ENCODE peak calls at places on chromosomes 7 and 10, in six cellular contexts. One of them, this sample, is unnamed.
A peak's percentile ranks its signal among the peaks of the same experiment; 100 is the strongest.

GRCh38 chr7:15603124-15603523 is 41.3 kb upstream of the AGMO start:
- DNase-seq in IMR-90: no peak
- DNase-seq in H9: no peak
- DNase-seq in neuronal stem cell: no peak
- DNase-seq in mesenchymal stem cell: no peak
- DNase-seq in H1: no peak
- DNase-seq in this sample: no peak

GRCh38 chr7:913736-914520 is 37.6 kb downstream of the GET4 start:
- DNase-seq in IMR-90: no peak
- DNase-seq in H9: no peak
- DNase-seq in neuronal stem cell: no peak
- DNase-seq in mesenchymal stem cell: no peak
- DNase-seq in H1: no peak
- DNase-seq in this sample: peak; percentile 61

GRCh38 chr7:139777304-139777890 is 401 bp downstream of the HIPK2 start:
- DNase-seq in IMR-90: no peak
- DNase-seq in H9: no peak
- DNase-seq in neuronal stem cell: peak; percentile 39
- DNase-seq in mesenchymal stem cell: no peak
- DNase-seq in H1: no peak
- DNase-seq in this sample: peak; percentile 19

GRCh38 chr10:69223028-69223342 is 2.9 kb downstream of the HKDC1 start:
- DNase-seq in IMR-90: no peak
- DNase-seq in H9: no peak
- DNase-seq in neuronal stem cell: no peak
- DNase-seq in mesenchymal stem cell: no peak
- DNase-seq in H1: no peak
- DNase-seq in this sample: no peak

GRCh38 chr10:14648042-14648765 is 126.5 kb downstream of the FAM107B start:
- DNase-seq in IMR-90: peak; percentile 65
- DNase-seq in H9: peak; percentile 41
- DNase-seq in neuronal stem cell: peak; percentile 82
- DNase-seq in mesenchymal stem cell: peak; percentile 99
- DNase-seq in H1: no peak
- DNase-seq in this sample: peak; percentile 85

GRCh38 chr10:73910401-73910763 is 550 bp upstream of the PLAU start:
- DNase-seq in IMR-90: peak; percentile 43
- DNase-seq in H9: no peak
- DNase-seq in neuronal stem cell: no peak
- DNase-seq in mesenchymal stem cell: peak; percentile 82
- DNase-seq in H1: no peak
- DNase-seq in this sample: no peak

GRCh38 chr10:31051703-31052102 is 20.0 kb upstream of the ZNF438 start:
- DNase-seq in IMR-90: peak; percentile 15
- DNase-seq in H9: no peak
- DNase-seq in neuronal stem cell: no peak
- DNase-seq in mesenchymal stem cell: no peak
- DNase-seq in H1: no peak
- DNase-seq in this sample: peak; percentile 49

GRCh38 chr7:50727072-50727471 is 55.6 kb downstream of the GRB10 start:
- DNase-seq in IMR-90: peak; percentile 19
- DNase-seq in H9: peak; percentile 55
- DNase-seq in neuronal stem cell: no peak
- DNase-seq in mesenchymal stem cell: no peak
- DNase-seq in H1: no peak
- DNase-seq in this sample: no peak

GRCh38 chr7:25294624-25295023 is 66.3 kb upstream of the NPVF start:
- DNase-seq in IMR-90: no peak
- DNase-seq in H9: no peak
- DNase-seq in neuronal stem cell: no peak
- DNase-seq in mesenchymal stem cell: no peak
- DNase-seq in H1: no peak
- DNase-seq in this sample: no peak

GRCh38 chr10:103737735-103738367 is 117.5 kb downstream of the SH3PXD2A start:
- DNase-seq in IMR-90: no peak
- DNase-seq in H9: no peak
- DNase-seq in neuronal stem cell: no peak
- DNase-seq in mesenchymal stem cell: peak; percentile 76
- DNase-seq in H1: no peak
- DNase-seq in this sample: no peak

GRCh38 chr10:100713049-100713858 is 32.1 kb upstream of the PAX2 start:
- DNase-seq in IMR-90: no peak
- DNase-seq in H9: no peak
- DNase-seq in neuronal stem cell: no peak
- DNase-seq in mesenchymal stem cell: no peak
- DNase-seq in H1: peak; percentile 52
- DNase-seq in this sample: no peak

GRCh38 chr10:114492351-114493037 is 88.2 kb upstream of the AFAP1L2 start:
- DNase-seq in IMR-90: peak; percentile 34
- DNase-seq in H9: no peak
- DNase-seq in neuronal stem cell: no peak
- DNase-seq in mesenchymal stem cell: no peak
- DNase-seq in H1: no peak
- DNase-seq in this sample: no peak

GRCh38 chr7:106057962-106058901 is 53.9 kb downstream of the SYPL1 start:
- DNase-seq in IMR-90: no peak
- DNase-seq in H9: no peak
- DNase-seq in neuronal stem cell: no peak
- DNase-seq in mesenchymal stem cell: no peak
- DNase-seq in H1: no peak
- DNase-seq in this sample: no peak

GRCh38 chr10:62045765-62046521 is 144.4 kb downstream of the ARID5B start:
- DNase-seq in IMR-90: peak; percentile 95
- DNase-seq in H9: no peak
- DNase-seq in neuronal stem cell: peak; percentile 24
- DNase-seq in mesenchymal stem cell: peak; percentile 99
- DNase-seq in H1: no peak
- DNase-seq in this sample: peak; percentile 84

GRCh38 chr7:103990991-103991390 is 1.5 kb upstream of the RELN start:
- DNase-seq in IMR-90: no peak
- DNase-seq in H9: no peak
- DNase-seq in neuronal stem cell: no peak
- DNase-seq in mesenchymal stem cell: no peak
- DNase-seq in H1: no peak
- DNase-seq in this sample: no peak

GRCh38 chr7:36283711-36284130 is 105.9 kb upstream of the ANLN start:
- DNase-seq in IMR-90: no peak
- DNase-seq in H9: no peak
- DNase-seq in neuronal stem cell: no peak
- DNase-seq in mesenchymal stem cell: peak; percentile 29
- DNase-seq in H1: no peak
- DNase-seq in this sample: peak; percentile 30

GRCh38 chr10:7100004-7100697 is 310.7 kb downstream of the SFMBT2 start:
- DNase-seq in IMR-90: no peak
- DNase-seq in H9: no peak
- DNase-seq in neuronal stem cell: no peak
- DNase-seq in mesenchymal stem cell: no peak
- DNase-seq in H1: no peak
- DNase-seq in this sample: no peak

GRCh38 chr10:113027574-113028392 is 77.7 kb downstream of the TCF7L2 start:
- DNase-seq in IMR-90: no peak
- DNase-seq in H9: no peak
- DNase-seq in neuronal stem cell: peak; percentile 68
- DNase-seq in mesenchymal stem cell: peak; percentile 82
- DNase-seq in H1: no peak
- DNase-seq in this sample: no peak

GRCh38 chr7:100130608-100131453 is 4.1 kb downstream of the MBLAC1 start:
- DNase-seq in IMR-90: peak; percentile 27
- DNase-seq in H9: peak; percentile 93
- DNase-seq in neuronal stem cell: peak; percentile 74
- DNase-seq in mesenchymal stem cell: peak; percentile 55
- DNase-seq in H1: peak; percentile 99
- DNase-seq in this sample: peak; percentile 83

GRCh38 chr10:12777840-12778585 is 223.5 kb downstream of the CCDC3 start:
- DNase-seq in IMR-90: no peak
- DNase-seq in H9: no peak
- DNase-seq in neuronal stem cell: no peak
- DNase-seq in mesenchymal stem cell: no peak
- DNase-seq in H1: no peak
- DNase-seq in this sample: no peak

GRCh38 chr7:55158983-55159382 is 140.2 kb downstream of the EGFR start:
- DNase-seq in IMR-90: no peak
- DNase-seq in H9: no peak
- DNase-seq in neuronal stem cell: no peak
- DNase-seq in mesenchymal stem cell: no peak
- DNase-seq in H1: no peak
- DNase-seq in this sample: no peak

GRCh38 chr7:143290293-143290692 is 2.1 kb downstream of the CASP2 start:
- DNase-seq in IMR-90: no peak
- DNase-seq in H9: no peak
- DNase-seq in neuronal stem cell: no peak
- DNase-seq in mesenchymal stem cell: no peak
- DNase-seq in H1: no peak
- DNase-seq in this sample: no peak

GRCh38 chr7:143287935-143288826 is at the start of gene CASP2:
- DNase-seq in IMR-90: peak; percentile 94
- DNase-seq in H9: peak; percentile 99
- DNase-seq in neuronal stem cell: peak; percentile 97
- DNase-seq in mesenchymal stem cell: peak; percentile 96
- DNase-seq in H1: peak; percentile 98
- DNase-seq in this sample: peak; percentile 87

GRCh38 chr7:143287321-143287934 is 723 bp upstream of the CASP2 start:
- DNase-seq in IMR-90: no peak
- DNase-seq in H9: no peak
- DNase-seq in neuronal stem cell: no peak
- DNase-seq in mesenchymal stem cell: no peak
- DNase-seq in H1: no peak
- DNase-seq in this sample: no peak

GRCh38 chr7:143289421-143289820 is 1.3 kb downstream of the CASP2 start:
- DNase-seq in IMR-90: peak; percentile 48
- DNase-seq in H9: no peak
- DNase-seq in neuronal stem cell: no peak
- DNase-seq in mesenchymal stem cell: peak; percentile 18
- DNase-seq in H1: no peak
- DNase-seq in this sample: no peak

GRCh38 chr7:143288836-143289235 is 685 bp downstream of the CASP2 start:
- DNase-seq in IMR-90: peak; percentile 18
- DNase-seq in H9: no peak
- DNase-seq in neuronal stem cell: no peak
- DNase-seq in mesenchymal stem cell: peak; percentile 42
- DNase-seq in H1: no peak
- DNase-seq in this sample: no peak
- H2AK5ac ChIP-seq in IMR-90: peak overlapping the region; percentile 77
- H2AK5ac ChIP-seq in H9: no peak overlapping the region
- H2AK5ac ChIP-seq in neuronal stem cell: no peak overlapping the region
- H2AK5ac ChIP-seq in mesenchymal stem cell: peak overlapping the region; percentile 45
- H2AK5ac ChIP-seq in H1: no peak overlapping the region
- H2AK5ac ChIP-seq in this sample: peak overlapping the region; percentile 32

DNA sequence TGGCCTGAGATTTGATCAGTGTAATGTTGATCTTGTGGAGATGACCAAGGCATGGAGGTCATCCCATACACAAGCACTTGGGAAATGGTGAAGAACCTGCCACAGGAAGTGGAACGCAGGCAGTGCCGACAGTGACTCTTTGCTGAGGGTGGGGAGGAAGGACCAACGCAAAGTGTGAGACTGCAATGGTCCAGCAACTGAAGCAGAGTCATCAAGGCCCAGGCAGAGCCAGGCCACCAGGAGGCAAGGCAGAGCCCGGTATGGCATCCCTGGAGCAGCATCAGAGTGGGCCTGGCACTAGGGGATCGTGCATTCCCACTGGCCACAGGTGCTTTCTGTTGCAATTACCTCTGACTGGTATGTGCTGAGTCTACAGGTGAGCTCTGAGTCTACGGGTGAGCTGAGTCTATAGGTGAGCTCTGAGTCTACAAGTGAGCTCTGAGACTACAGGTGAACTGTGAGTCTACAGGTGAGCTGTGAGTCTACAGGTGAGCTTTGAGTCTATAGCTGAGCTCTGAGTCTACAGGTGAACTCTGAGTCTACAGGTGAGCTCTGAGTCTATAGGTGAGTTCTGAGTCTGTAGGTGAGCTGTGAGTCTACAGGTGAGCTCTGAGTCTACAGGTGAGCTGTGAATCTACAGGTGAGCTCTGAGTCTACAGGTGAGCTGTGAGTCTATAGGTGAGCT is 132.9 kb downstream of the KLF6 start:
- DNase-seq in IMR-90: no peak
- DNase-seq in H9: no peak
- DNase-seq in neuronal stem cell: no peak
- DNase-seq in mesenchymal stem cell: no peak
- DNase-seq in H1: no peak
- DNase-seq in this sample: peak; percentile 51
- H4K91ac ChIP-seq in IMR-90: no peak overlapping the region
- H4K91ac ChIP-seq in H9: no peak overlapping the region
- H4K91ac ChIP-seq in neuronal stem cell: no peak overlapping the region
- H4K91ac ChIP-seq in mesenchymal stem cell: no peak overlapping the region
- H4K91ac ChIP-seq in H1: no peak overlapping the region
- H4K91ac ChIP-seq in this sample: no peak overlapping the region

GRCh38 chr7:23020742-23021401 is 6.9 kb upstream of the HYCC1 start:
- DNase-seq in IMR-90: peak; percentile 88
- DNase-seq in H9: no peak
- DNase-seq in neuronal stem cell: no peak
- DNase-seq in mesenchymal stem cell: peak; percentile 70
- DNase-seq in H1: no peak
- DNase-seq in this sample: no peak
- H2AFZ ChIP-seq in IMR-90: peak overlapping the region; percentile 86
- H2AFZ ChIP-seq in H9: no peak overlapping the region
- H2AFZ ChIP-seq in neuronal stem cell: no peak overlapping the region
- H2AFZ ChIP-seq in mesenchymal stem cell: no peak overlapping the region
- H2AFZ ChIP-seq in H1: peak overlapping the region; percentile 55
- H2AFZ ChIP-seq in this sample: no peak overlapping the region

DNA sequence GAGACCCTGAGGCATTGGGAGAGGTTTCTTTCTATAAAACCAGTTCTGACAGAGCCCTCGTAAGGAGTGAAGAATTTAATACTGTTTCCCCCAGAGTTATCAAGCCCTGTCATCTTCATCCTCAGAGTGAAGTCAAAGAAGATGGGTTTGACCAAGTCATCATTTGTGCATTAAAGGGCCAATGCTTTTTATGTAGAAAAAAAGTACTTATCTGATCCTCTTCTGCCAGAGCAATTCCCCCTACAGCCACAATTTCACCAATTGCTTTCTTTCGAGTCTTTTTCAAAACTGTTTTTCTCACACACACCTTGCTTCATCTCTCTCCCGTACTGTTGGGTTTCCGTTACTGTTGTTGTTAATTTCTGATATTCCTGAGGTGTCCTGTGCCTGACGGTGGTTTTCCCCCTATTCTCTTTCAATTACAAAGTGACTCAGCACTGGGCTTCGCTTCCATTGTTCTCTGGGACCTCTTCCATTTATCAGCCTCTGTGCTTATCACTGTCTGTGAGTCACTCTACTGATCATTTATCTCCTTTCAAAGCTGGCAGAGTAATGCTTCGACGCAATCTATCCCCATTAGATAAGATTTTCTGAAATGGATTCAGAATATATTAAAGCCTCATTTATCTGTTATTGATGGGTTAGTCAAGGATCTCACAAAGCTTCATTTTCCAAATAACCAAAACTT is 679.0 kb downstream of the SDK1 start:
- DNase-seq in IMR-90: no peak
- DNase-seq in H9: no peak
- DNase-seq in neuronal stem cell: no peak
- DNase-seq in mesenchymal stem cell: no peak
- DNase-seq in H1: no peak
- DNase-seq in this sample: no peak
- H2AK5ac ChIP-seq in IMR-90: no peak overlapping the region
- H2AK5ac ChIP-seq in H9: no peak overlapping the region
- H2AK5ac ChIP-seq in neuronal stem cell: no peak overlapping the region
- H2AK5ac ChIP-seq in mesenchymal stem cell: no peak overlapping the region
- H2AK5ac ChIP-seq in H1: no peak overlapping the region
- H2AK5ac ChIP-seq in this sample: no peak overlapping the region

This sample was measured in trophoblast cell.